ENCODE peak calls at places on chromosomes 5 and 9, in four cellular contexts. X is IMR-90, Z is MM.1S, I is astrocyte. A is an unnamed sample.

GRCh38 chr9:5509573-5509972 is 758 bp upstream of the PDCD1LG2 start:
- DNase-seq in X (peak; percentile 99), I (peak; percentile 99), Z (no peak), A (peak; percentile 79)

GRCh38 chr9:136318111-136318768 is 9.1 kb upstream of the GPSM1 start:
- DNase-seq in X (no peak), I (no peak), Z (no peak), A (no peak)

GRCh38 chr5:158313027-158313738 is 454.2 kb upstream of the CLINT1 start:
- DNase-seq in Z (no peak), X (no peak), I (no peak), A (no peak)

GRCh38 chr9:18566125-18566524 is 92.2 kb downstream of the ADAMTSL1 start:
- DNase-seq in X (peak; percentile 91), I (peak; percentile 93), Z (no peak), A (peak; percentile 65)

GRCh38 chr5:154244476-154244875 is 53.9 kb downstream of the GALNT10 start:
- DNase-seq in X (no peak), Z (no peak), I (no peak), A (no peak)

GRCh38 chr9:127279717-127280285 is 15.2 kb downstream of the GARNL3 start:
- DNase-seq in Z (no peak), X (no peak), I (no peak), A (no peak)

GRCh38 chr5:135697251-135697958 is 118.6 kb upstream of the CXCL14 start:
- DNase-seq in Z (no peak), I (no peak), X (no peak), A (no peak)

GRCh38 chr9:92378825-92379535 is 25.4 kb downstream of the OGN start:
- DNase-seq in X (peak; percentile 57), Z (no peak), I (peak; percentile 92), A (no peak)

GRCh38 chr9:116137581-116137980 is 16.0 kb upstream of the PAPPA start:
- DNase-seq in I (no peak), Z (no peak), X (no peak), A (no peak)

GRCh38 chr5:142317673-142318261 is 7.1 kb downstream of the SPRY4 start:
- DNase-seq in I (no peak), X (no peak), Z (no peak), A (no peak)

GRCh38 chr5:158390556-158390955 is 531.6 kb upstream of the CLINT1 start:
- DNase-seq in X (peak; percentile 87), Z (no peak), I (peak; percentile 58), A (peak; percentile 17)

GRCh38 chr5:21071421-21071820 is 1083.4 kb upstream of the CDH18 start:
- DNase-seq in I (no peak), X (no peak), Z (no peak), A (no peak)

GRCh38 chr5:41985945-41986344 is 60.9 kb downstream of the FBXO4 start:
- DNase-seq in Z (no peak), X (no peak), I (no peak), A (no peak)

GRCh38 chr5:151581841-151582583 is 9.1 kb downstream of the FAT2 start:
- DNase-seq in I (no peak), Z (no peak), X (no peak), A (no peak)

GRCh38 chr9:92520837-92521236 is 15.0 kb downstream of the ECM2 start:
- DNase-seq in X (no peak), Z (no peak), I (no peak), A (no peak)

GRCh38 chr9:2017209-2017458 is 2.0 kb downstream of the SMARCA2 start:
- DNase-seq in I (no peak), X (peak; percentile 31), Z (no peak), A (peak; percentile 49)

GRCh38 chr5:164422400-164422799 is 917.0 kb downstream of the MAT2B start:
- DNase-seq in Z (no peak), I (peak; percentile 8), X (peak; percentile 30), A (peak; percentile 0)

GRCh38 chr9:37517977-37518376 is 32.2 kb downstream of the POLR1E start:
- DNase-seq in Z (no peak), X (no peak), I (no peak), A (no peak)
- TF ChIP-seq CTCF in Z (no peak), X (no peak), I (no peak), A (no peak)

GRCh38 chr9:124000161-124000783 is 11.3 kb upstream of the LHX2 start:
- DNase-seq in Z (no peak), I (no peak), X (no peak), A (no peak)

GRCh38 chr9:123999668-124000067 is 11.9 kb upstream of the LHX2 start:
- DNase-seq in Z (no peak), I (no peak), X (no peak), A (no peak)

GRCh38 chr9:124001865-124002525 is 9.6 kb upstream of the LHX2 start:
- DNase-seq in X (no peak), I (no peak), Z (no peak), A (no peak)

GRCh38 chr9:124000784-124001444 is 10.7 kb upstream of the LHX2 start:
- DNase-seq in Z (no peak), I (no peak), X (no peak), A (no peak)

GRCh38 chr9:124001445-124001799 is 10.1 kb upstream of the LHX2 start:
- DNase-seq in Z (no peak), X (no peak), I (no peak), A (no peak)
- H3K4me3 ChIP-seq in Z (no peak overlapping the region), X (no peak overlapping the region), I (no peak overlapping the region), A (no peak overlapping the region)

GRCh38 chr9:101229606-101230005 is 155.2 kb downstream of the BAAT start:
- DNase-seq in I (no peak), Z (no peak), X (no peak), A (no peak)

GRCh38 chr9:101226803-101227202 is 158.0 kb downstream of the BAAT start:
- DNase-seq in X (no peak), Z (no peak), I (no peak), A (no peak)

GRCh38 chr9:101235105-101235866 is 149.5 kb downstream of the BAAT start:
- DNase-seq in I (no peak), X (no peak), Z (peak; percentile 52), A (peak; percentile 2)

GRCh38 chr9:101232405-101232977 is 152.3 kb downstream of the BAAT start:
- DNase-seq in Z (no peak), I (no peak), X (no peak), A (no peak)
- TF ChIP-seq CTCF in Z (no peak), I (no peak), X (no peak), A (no peak)

GRCh38 chr5:138467711-138468132 is 2.4 kb downstream of the EGR1 start:
- DNase-seq in I (no peak), X (no peak), Z (no peak), A (no peak)
- H3K4me3 ChIP-seq in I (peak overlapping the region; percentile 94), X (peak overlapping the region; percentile 66), Z (no peak overlapping the region), A (no peak overlapping the region)

DNA sequence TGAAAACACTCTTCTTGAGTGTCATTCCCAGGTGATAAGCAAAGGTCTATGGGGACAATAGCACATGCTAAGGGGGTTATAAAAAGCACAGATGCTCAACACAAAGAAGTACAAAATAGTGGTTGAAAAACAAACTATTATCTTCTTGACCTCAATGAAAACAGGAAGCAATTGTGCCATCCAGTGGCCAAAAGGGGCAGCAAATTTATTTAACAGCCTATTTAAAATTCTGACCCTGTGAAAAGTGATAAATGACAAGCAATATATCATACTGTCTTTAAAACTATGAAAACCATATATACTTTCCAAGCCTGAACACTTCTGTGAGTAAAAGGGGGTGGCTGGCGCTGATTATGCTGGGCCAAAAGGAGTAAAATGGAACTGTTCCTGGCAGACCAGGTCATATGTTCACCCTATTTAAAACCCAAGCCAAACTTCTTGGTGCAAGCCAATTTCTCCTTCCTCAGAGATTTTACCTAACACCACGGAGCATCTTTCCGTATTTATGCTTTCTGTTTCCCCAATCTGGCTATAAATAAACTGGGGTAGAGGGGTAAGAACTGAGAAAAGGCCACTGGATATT is 29.7 kb downstream of the TEX10 start:
- DNase-seq in X (peak; percentile 51), Z (peak; percentile 59), I (peak; percentile 23), A (peak; percentile 60)
- TF ChIP-seq CTCF in X (peak; percentile 76), Z (peak; percentile 68), I (peak; percentile 87), A (peak; percentile 69)

GRCh38 chr9:21559402-21560280 is 77.5 kb upstream of the IFNE start:
- DNase-seq in X (peak; percentile 55), Z (peak; percentile 11), I (peak; percentile 81), A (peak; percentile 71)
- H3K4me3 ChIP-seq in X (peak overlapping the region; percentile 98), Z (peak overlapping the region; percentile 47), I (peak overlapping the region; percentile 96), A (peak overlapping the region; percentile 84)

GRCh38 chr5:45779874-45780671 is 83.9 kb upstream of the HCN1 start:
- DNase-seq in Z (no peak), X (no peak), I (no peak), A (no peak)

GRCh38 chr5:45772402-45772801 is 76.2 kb upstream of the HCN1 start:
- DNase-seq in Z (no peak), I (no peak), X (no peak), A (no peak)

DNA sequence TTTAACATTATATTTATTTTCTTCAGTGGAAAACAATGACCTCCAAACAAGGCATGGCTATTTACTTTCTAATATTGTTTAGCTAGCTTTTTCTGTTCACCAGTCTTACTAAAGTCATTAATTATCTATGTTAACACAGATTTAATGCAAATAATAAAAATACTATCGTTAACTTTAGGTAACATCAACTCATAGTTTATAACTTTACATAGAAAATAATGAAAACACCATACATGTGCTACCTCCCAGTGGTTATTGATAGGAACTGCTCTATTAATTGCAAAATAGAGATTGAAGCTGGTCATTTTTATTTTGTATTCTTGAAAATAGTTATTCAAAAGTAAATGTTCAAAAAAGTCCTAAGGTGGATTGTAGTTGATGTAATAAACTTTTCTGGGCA is 78.3 kb upstream of the HCN1 start:
- DNase-seq in Z (peak; percentile 22), X (no peak), I (no peak), A (no peak)
- TF ChIP-seq CTCF in Z (peak; percentile 51), X (no peak), I (no peak), A (no peak)

GRCh38 chr5:9596256-9596655 is 33.9 kb downstream of the TAS2R1 start:
- DNase-seq in X (no peak), I (no peak), Z (no peak), A (peak; percentile 4)
- H3K4me3 ChIP-seq in X (no peak overlapping the region), I (no peak overlapping the region), Z (no peak overlapping the region), A (peak overlapping the region; percentile 10)

A was measured in fibroblast of villous mesenchyme.